ENCODE peak calls at places on chromosomes 3 and 15, in eight cellular contexts. W, N, V, I, Q, C, K and Z are unnamed samples.

GRCh38 chr3:150077581-150078247 is 107.0 kb upstream of the PFN2 start:
- DNase-seq in W (no peak), Q (no peak), N (no peak), V (no peak), C (no peak), K (no peak), I (no peak), Z (peak)

GRCh38 chr15:64247535-64247905 is 84.7 kb upstream of the PPIB start:
- DNase-seq in W (no peak), K (no peak), Q (no peak), I (no peak), V (peak), N (no peak), C (no peak), Z (no peak)

GRCh38 chr3:62950227-62950626 is 75.0 kb upstream of the CADPS start:
- DNase-seq in C (no peak), V (no peak), I (no peak), N (no peak), Q (no peak), K (no peak), W (no peak), Z (no peak)

GRCh38 chr3:72892081-72892763 is 4.4 kb downstream of the GXYLT2 start:
- DNase-seq in V (no peak), C (no peak), W (peak), K (no peak), N (no peak), I (no peak), Q (no peak), Z (peak)

GRCh38 chr15:51398676-51399075 is 57.2 kb downstream of the GLDN start:
- DNase-seq in N (no peak), C (no peak), K (no peak), V (no peak), W (no peak), Q (peak), I (no peak), Z (no peak)

GRCh38 chr3:102225407-102226132 is 209.2 kb upstream of the ZPLD1 start:
- DNase-seq in V (peak), I (no peak), C (peak), W (peak), N (no peak), K (no peak), Q (peak), Z (peak)

GRCh38 chr3:71258116-71258515 is 325.4 kb downstream of the FOXP1 start:
- DNase-seq in W (no peak), Q (no peak), C (no peak), V (peak), K (no peak), N (no peak), I (no peak), Z (peak)

GRCh38 chr3:16998236-16998923 is 113.6 kb downstream of the PLCL2 start:
- DNase-seq in Q (no peak), I (no peak), C (no peak), K (no peak), V (no peak), W (no peak), N (no peak), Z (no peak)

GRCh38 chr15:89462198-89462912 is 34.0 kb downstream of the RHCG start:
- DNase-seq in I (no peak), Q (no peak), V (no peak), N (no peak), W (no peak), K (no peak), C (peak), Z (peak)

GRCh38 chr3:5016218-5017161 is 37.3 kb downstream of the BHLHE40 start:
- DNase-seq in V (peak), C (peak), N (no peak), W (no peak), K (no peak), I (no peak), Q (no peak), Z (peak)

GRCh38 chr3:16090013-16090412 is 84.5 kb upstream of the GALNT15 start:
- DNase-seq in I (no peak), N (no peak), W (peak), Q (no peak), V (peak), C (no peak), K (no peak), Z (peak)

GRCh38 chr3:177491301-177492031 is 294.2 kb upstream of the TBL1XR1 start:
- DNase-seq in K (no peak), Q (no peak), C (no peak), W (no peak), I (no peak), N (no peak), V (peak), Z (no peak)

GRCh38 chr15:31352283-31352880 is 25.7 kb downstream of the KLF13 start:
- DNase-seq in K (no peak), N (no peak), C (no peak), W (no peak), V (no peak), I (peak), Q (no peak), Z (no peak)

GRCh38 chr3:184584001-184584891 is 22.7 kb downstream of the EPHB3 start:
- DNase-seq in V (no peak), N (no peak), Q (peak), W (no peak), K (no peak), C (no peak), I (no peak), Z (no peak)

GRCh38 chr3:65854606-65855304 is 184.0 kb downstream of the MAGI1 start:
- DNase-seq in K (no peak), N (no peak), I (no peak), V (no peak), W (no peak), Q (no peak), C (no peak), Z (peak)

GRCh38 chr3:107578091-107578490 is 55.3 kb downstream of the BBX start:
- DNase-seq in W (no peak), N (no peak), V (peak), C (no peak), K (no peak), Q (no peak), I (no peak), Z (no peak)

GRCh38 chr3:152737021-152737908 is 97.7 kb upstream of the P2RY1 start:
- DNase-seq in C (peak), I (no peak), Q (no peak), V (no peak), K (no peak), W (no peak), N (no peak), Z (peak)

GRCh38 chr3:45225465-45226205 is 452 bp downstream of the TMEM158 start:
- DNase-seq in N (peak), V (no peak), C (no peak), I (peak), Q (peak), K (no peak), W (no peak), Z (peak)

GRCh38 chr3:184679056-184679502 is 32.8 kb downstream of the MAGEF1 start:
- DNase-seq in C (no peak), N (no peak), Q (peak), K (no peak), I (peak), W (no peak), V (no peak), Z (no peak)

GRCh38 chr3:158540066-158540465 is 30.9 kb upstream of the MLF1 start:
- DNase-seq in I (no peak), N (no peak), V (no peak), Q (no peak), K (no peak), C (no peak), W (no peak), Z (no peak)

DNA sequence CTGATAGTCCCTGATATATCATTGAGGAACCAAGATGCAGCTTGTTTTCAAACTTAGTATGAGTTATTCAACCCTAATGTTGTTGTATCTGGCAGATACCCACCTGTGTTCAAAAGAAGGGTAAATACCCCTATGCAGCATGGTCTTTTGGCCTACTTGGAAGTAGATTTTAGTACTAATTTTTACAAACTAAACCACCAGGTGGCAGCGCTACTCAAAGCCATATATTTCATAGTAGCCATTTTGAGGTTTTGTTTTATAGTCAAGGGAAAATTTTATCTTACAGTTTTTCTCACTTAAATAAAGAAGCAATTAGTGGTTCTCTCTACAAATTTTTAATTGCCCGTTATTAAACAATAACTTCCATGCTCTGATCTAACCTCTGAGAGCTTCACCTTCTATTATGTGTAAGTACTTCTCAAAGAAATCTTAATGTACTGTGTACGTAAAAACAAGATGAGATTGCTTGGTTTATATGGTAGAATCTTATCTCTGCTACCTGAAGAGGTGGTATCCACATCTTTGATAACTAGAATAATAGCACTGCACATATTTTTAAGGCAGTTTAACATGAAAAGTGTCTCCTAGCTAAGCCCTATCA is 31.5 kb upstream of the MLF1 start:
- DNase-seq in W (no peak), N (no peak), C (peak), V (peak), Q (peak), K (no peak), I (no peak), Z (peak)
- TF ChIP-seq CTCF in W (peak), N (no peak), C (peak), V (peak), Q (peak), K (peak), I (peak), Z (peak)

GRCh38 chr3:27681249-27681748 is 40.8 kb downstream of the EOMES start:
- DNase-seq in N (no peak), W (peak), C (peak), I (no peak), V (peak), K (no peak), Q (peak), Z (peak)
- TF ChIP-seq CTCF in N (peak), W (peak), C (peak), I (peak), V (peak), K (peak), Q (peak), Z (peak)

GRCh38 chr3:74267583-74268184 is 346.8 kb downstream of the CNTN3 start:
- DNase-seq in N (no peak), W (no peak), K (no peak), V (peak), C (no peak), I (no peak), Q (peak), Z (peak)
- TF ChIP-seq CTCF in N (peak), W (peak), K (peak), V (peak), C (peak), I (peak), Q (peak), Z (peak)

GRCh38 chr3:25834346-25834745 is 44.5 kb downstream of the OXSM start:
- DNase-seq in K (no peak), W (no peak), C (no peak), Q (no peak), V (no peak), N (no peak), I (no peak), Z (no peak)

GRCh38 chr3:25826510-25826909 is 36.6 kb downstream of the OXSM start:
- DNase-seq in W (no peak), N (no peak), C (no peak), K (no peak), I (no peak), Q (no peak), V (no peak), Z (no peak)

GRCh38 chr3:25836579-25836978 is 46.7 kb downstream of the OXSM start:
- DNase-seq in N (no peak), K (no peak), I (no peak), C (no peak), W (no peak), Q (no peak), V (no peak), Z (no peak)

GRCh38 chr3:25830373-25831305 is 40.7 kb downstream of the OXSM start:
- DNase-seq in Q (peak), C (no peak), W (no peak), N (no peak), K (no peak), I (no peak), V (no peak), Z (no peak)

DNA sequence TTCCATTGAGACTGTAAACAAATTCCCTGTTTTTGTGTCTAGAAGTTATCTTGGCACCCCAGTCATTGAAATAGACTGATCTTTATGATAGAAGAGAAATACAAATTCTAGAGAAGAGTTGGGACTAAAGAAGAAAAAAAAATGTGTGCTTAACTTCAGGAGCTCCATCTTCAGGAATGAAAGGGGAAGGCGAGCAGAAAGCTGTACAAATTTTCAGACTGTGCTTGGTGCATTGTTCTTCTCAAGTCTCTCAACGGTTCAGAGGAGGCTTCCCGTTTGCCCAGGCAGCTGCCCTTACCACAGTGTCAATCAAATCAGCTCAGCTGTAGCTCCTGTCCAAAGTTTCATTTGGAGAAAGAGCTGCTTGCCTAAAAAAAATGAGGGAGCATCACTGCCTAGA is 41.7 kb downstream of the OXSM start:
- DNase-seq in W (no peak), I (no peak), V (peak), Q (peak), C (peak), N (no peak), K (no peak), Z (peak)
- TF ChIP-seq CTCF in W (peak), I (peak), V (peak), Q (peak), C (peak), N (no peak), K (peak), Z (no peak)

DNA sequence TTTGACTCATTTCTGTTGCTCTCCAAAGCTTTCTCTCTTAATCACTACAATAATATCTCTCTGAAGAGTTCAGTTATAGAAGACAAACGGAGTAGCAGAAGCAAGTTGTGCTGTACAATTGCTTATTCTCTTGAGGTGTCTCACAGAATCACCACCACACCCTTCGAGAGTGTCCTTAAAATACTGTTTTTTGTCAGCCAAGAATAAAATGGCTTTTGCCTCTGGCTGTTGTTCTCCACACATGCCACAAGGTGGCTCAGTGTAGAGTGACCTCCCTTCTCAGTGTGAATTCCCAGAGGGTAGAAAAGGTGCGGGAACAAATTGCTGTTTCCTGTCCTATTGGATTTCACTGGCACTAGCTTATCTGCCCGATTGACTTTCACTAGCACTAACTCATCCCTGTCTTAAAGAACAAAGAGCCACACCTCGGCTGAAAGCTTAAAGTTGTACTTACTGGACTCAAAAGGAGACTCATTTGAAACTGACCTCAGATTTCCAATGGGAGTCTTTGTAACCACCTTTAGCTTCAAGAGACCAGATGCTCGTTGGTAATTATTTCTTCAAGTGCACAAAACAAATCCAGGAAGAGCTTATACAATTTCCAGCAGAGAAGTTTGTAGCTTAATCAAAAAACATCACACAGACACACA is 134.3 kb upstream of the SATB1 start:
- DNase-seq in Q (peak), C (peak), V (no peak), I (no peak), K (no peak), N (no peak), W (no peak), Z (peak)
- TF ChIP-seq CTCF in Q (peak), C (peak), V (peak), I (peak), K (peak), N (peak), W (peak), Z (peak)

GRCh38 chr15:29089731-29090616 is 179.6 kb downstream of the NSMCE3 start:
- DNase-seq in W (no peak), I (no peak), N (no peak), K (no peak), V (no peak), Q (peak), C (no peak), Z (no peak)
- TF ChIP-seq CTCF in W (peak), I (no peak), N (no peak), K (no peak), V (no peak), Q (peak), C (no peak), Z (no peak)